ENCODE peak calls at places on chromosomes 5 and 9, in ten cellular contexts. One of them, this sample, is unnamed.

GRCh38 chr9:92616199-92617129 is 53.5 kb downstream of the IPPK start:
- DNase-seq in AG09309: no peak
- DNase-seq in cardiac fibroblast: peak; percentile 33
- DNase-seq in mesothelial cell of epicardium: no peak
- DNase-seq in activated effector memory CD4-positive, alpha-beta T cell treated with Interleukin-2 at 50 U/mL for 16 hours: no peak
- DNase-seq in dermis blood vessel endothelial cell: no peak
- DNase-seq in NCI-H1436 treated with DMSO at 0.1 percent for 48 hours: no peak
- DNase-seq in NCI-H1417: no peak
- DNase-seq in glutamatergic neuron: no peak
- DNase-seq in dermis microvascular lymphatic vessel endothelial cell: no peak
- DNase-seq in this sample: no peak

GRCh38 chr9:96176901-96177718 is 124.9 kb downstream of the HSD17B3 start:
- DNase-seq in AG09309: no peak
- DNase-seq in cardiac fibroblast: no peak
- DNase-seq in mesothelial cell of epicardium: no peak
- DNase-seq in activated effector memory CD4-positive, alpha-beta T cell treated with Interleukin-2 at 50 U/mL for 16 hours: no peak
- DNase-seq in dermis blood vessel endothelial cell: no peak
- DNase-seq in NCI-H1436 treated with DMSO at 0.1 percent for 48 hours: no peak
- DNase-seq in NCI-H1417: no peak
- DNase-seq in glutamatergic neuron: no peak
- DNase-seq in dermis microvascular lymphatic vessel endothelial cell: no peak
- DNase-seq in this sample: no peak

GRCh38 chr5:91419136-91419535 is 36.0 kb upstream of the ARRDC3 start:
- DNase-seq in AG09309: no peak
- DNase-seq in cardiac fibroblast: no peak
- DNase-seq in mesothelial cell of epicardium: no peak
- DNase-seq in activated effector memory CD4-positive, alpha-beta T cell treated with Interleukin-2 at 50 U/mL for 16 hours: no peak
- DNase-seq in dermis blood vessel endothelial cell: no peak
- DNase-seq in NCI-H1436 treated with DMSO at 0.1 percent for 48 hours: no peak
- DNase-seq in NCI-H1417: no peak
- DNase-seq in glutamatergic neuron: no peak
- DNase-seq in dermis microvascular lymphatic vessel endothelial cell: no peak
- DNase-seq in this sample: no peak

GRCh38 chr5:32332971-32333370 is 20.2 kb upstream of the MTMR12 start:
- DNase-seq in AG09309: no peak
- DNase-seq in cardiac fibroblast: peak; percentile 51
- DNase-seq in mesothelial cell of epicardium: no peak
- DNase-seq in activated effector memory CD4-positive, alpha-beta T cell treated with Interleukin-2 at 50 U/mL for 16 hours: no peak
- DNase-seq in dermis blood vessel endothelial cell: no peak
- DNase-seq in NCI-H1436 treated with DMSO at 0.1 percent for 48 hours: no peak
- DNase-seq in NCI-H1417: no peak
- DNase-seq in glutamatergic neuron: no peak
- DNase-seq in dermis microvascular lymphatic vessel endothelial cell: no peak
- DNase-seq in this sample: no peak

GRCh38 chr9:1939926-1940368 is 75.2 kb upstream of the SMARCA2 start:
- DNase-seq in AG09309: no peak
- DNase-seq in cardiac fibroblast: peak; percentile 14
- DNase-seq in mesothelial cell of epicardium: no peak
- DNase-seq in activated effector memory CD4-positive, alpha-beta T cell treated with Interleukin-2 at 50 U/mL for 16 hours: no peak
- DNase-seq in dermis blood vessel endothelial cell: peak; percentile 36
- DNase-seq in NCI-H1436 treated with DMSO at 0.1 percent for 48 hours: no peak
- DNase-seq in NCI-H1417: peak; percentile 4
- DNase-seq in glutamatergic neuron: peak; percentile 41
- DNase-seq in dermis microvascular lymphatic vessel endothelial cell: peak; percentile 30
- DNase-seq in this sample: peak; percentile 37

GRCh38 chr9:97860451-97861147 is 7.6 kb downstream of the FOXE1 start:
- DNase-seq in AG09309: no peak
- DNase-seq in cardiac fibroblast: no peak
- DNase-seq in mesothelial cell of epicardium: no peak
- DNase-seq in activated effector memory CD4-positive, alpha-beta T cell treated with Interleukin-2 at 50 U/mL for 16 hours: no peak
- DNase-seq in dermis blood vessel endothelial cell: no peak
- DNase-seq in NCI-H1436 treated with DMSO at 0.1 percent for 48 hours: no peak
- DNase-seq in NCI-H1417: no peak
- DNase-seq in glutamatergic neuron: no peak
- DNase-seq in dermis microvascular lymphatic vessel endothelial cell: no peak
- DNase-seq in this sample: no peak

GRCh38 chr9:96877269-96877668 is 23.0 kb upstream of the ZNF782 start:
- DNase-seq in AG09309: no peak
- DNase-seq in cardiac fibroblast: no peak
- DNase-seq in mesothelial cell of epicardium: no peak
- DNase-seq in activated effector memory CD4-positive, alpha-beta T cell treated with Interleukin-2 at 50 U/mL for 16 hours: no peak
- DNase-seq in dermis blood vessel endothelial cell: no peak
- DNase-seq in NCI-H1436 treated with DMSO at 0.1 percent for 48 hours: no peak
- DNase-seq in NCI-H1417: no peak
- DNase-seq in glutamatergic neuron: no peak
- DNase-seq in dermis microvascular lymphatic vessel endothelial cell: no peak
- DNase-seq in this sample: no peak

GRCh38 chr9:20649381-20649780 is 27.1 kb upstream of the MLLT3 start:
- DNase-seq in AG09309: no peak
- DNase-seq in cardiac fibroblast: peak; percentile 73
- DNase-seq in mesothelial cell of epicardium: no peak
- DNase-seq in activated effector memory CD4-positive, alpha-beta T cell treated with Interleukin-2 at 50 U/mL for 16 hours: no peak
- DNase-seq in dermis blood vessel endothelial cell: peak; percentile 69
- DNase-seq in NCI-H1436 treated with DMSO at 0.1 percent for 48 hours: no peak
- DNase-seq in NCI-H1417: peak; percentile 13
- DNase-seq in glutamatergic neuron: no peak
- DNase-seq in dermis microvascular lymphatic vessel endothelial cell: peak; percentile 85
- DNase-seq in this sample: no peak

GRCh38 chr9:109945571-109945970 is 165.6 kb downstream of the PALM2AKAP2 start:
- DNase-seq in AG09309: no peak
- DNase-seq in cardiac fibroblast: peak; percentile 46
- DNase-seq in mesothelial cell of epicardium: no peak
- DNase-seq in activated effector memory CD4-positive, alpha-beta T cell treated with Interleukin-2 at 50 U/mL for 16 hours: no peak
- DNase-seq in dermis blood vessel endothelial cell: no peak
- DNase-seq in NCI-H1436 treated with DMSO at 0.1 percent for 48 hours: no peak
- DNase-seq in NCI-H1417: no peak
- DNase-seq in glutamatergic neuron: no peak
- DNase-seq in dermis microvascular lymphatic vessel endothelial cell: no peak
- DNase-seq in this sample: no peak

GRCh38 chr9:35618325-35618727 is at the start of gene CD72:
- DNase-seq in AG09309: no peak
- DNase-seq in cardiac fibroblast: no peak
- DNase-seq in mesothelial cell of epicardium: no peak
- DNase-seq in activated effector memory CD4-positive, alpha-beta T cell treated with Interleukin-2 at 50 U/mL for 16 hours: no peak
- DNase-seq in dermis blood vessel endothelial cell: no peak
- DNase-seq in NCI-H1436 treated with DMSO at 0.1 percent for 48 hours: no peak
- DNase-seq in NCI-H1417: no peak
- DNase-seq in glutamatergic neuron: no peak
- DNase-seq in dermis microvascular lymphatic vessel endothelial cell: no peak
- DNase-seq in this sample: no peak

GRCh38 chr9:131394464-131395026 is 659 bp downstream of the PRRC2B start:
- DNase-seq in AG09309: no peak
- DNase-seq in cardiac fibroblast: peak; percentile 48
- DNase-seq in mesothelial cell of epicardium: peak; percentile 44
- DNase-seq in activated effector memory CD4-positive, alpha-beta T cell treated with Interleukin-2 at 50 U/mL for 16 hours: peak; percentile 47
- DNase-seq in dermis blood vessel endothelial cell: peak; percentile 52
- DNase-seq in NCI-H1436 treated with DMSO at 0.1 percent for 48 hours: no peak
- DNase-seq in NCI-H1417: peak; percentile 77
- DNase-seq in glutamatergic neuron: peak; percentile 72
- DNase-seq in dermis microvascular lymphatic vessel endothelial cell: peak; percentile 52
- DNase-seq in this sample: peak; percentile 58

GRCh38 chr9:77819672-77820071 is 171.6 kb upstream of the GNA14 start:
- DNase-seq in AG09309: no peak
- DNase-seq in cardiac fibroblast: peak; percentile 53
- DNase-seq in mesothelial cell of epicardium: no peak
- DNase-seq in activated effector memory CD4-positive, alpha-beta T cell treated with Interleukin-2 at 50 U/mL for 16 hours: no peak
- DNase-seq in dermis blood vessel endothelial cell: peak; percentile 29
- DNase-seq in NCI-H1436 treated with DMSO at 0.1 percent for 48 hours: peak; percentile 11
- DNase-seq in NCI-H1417: peak; percentile 75
- DNase-seq in glutamatergic neuron: no peak
- DNase-seq in dermis microvascular lymphatic vessel endothelial cell: peak; percentile 13
- DNase-seq in this sample: no peak

GRCh38 chr9:136724772-136725171 is 12.4 kb downstream of the DIPK1B start:
- DNase-seq in AG09309: no peak
- DNase-seq in cardiac fibroblast: no peak
- DNase-seq in mesothelial cell of epicardium: no peak
- DNase-seq in activated effector memory CD4-positive, alpha-beta T cell treated with Interleukin-2 at 50 U/mL for 16 hours: no peak
- DNase-seq in dermis blood vessel endothelial cell: no peak
- DNase-seq in NCI-H1436 treated with DMSO at 0.1 percent for 48 hours: no peak
- DNase-seq in NCI-H1417: no peak
- DNase-seq in glutamatergic neuron: no peak
- DNase-seq in dermis microvascular lymphatic vessel endothelial cell: no peak
- DNase-seq in this sample: no peak

GRCh38 chr9:38707885-38708640 is 11.9 kb downstream of the FAM240B start:
- DNase-seq in AG09309: no peak
- DNase-seq in cardiac fibroblast: no peak
- DNase-seq in mesothelial cell of epicardium: no peak
- DNase-seq in activated effector memory CD4-positive, alpha-beta T cell treated with Interleukin-2 at 50 U/mL for 16 hours: no peak
- DNase-seq in dermis blood vessel endothelial cell: peak; percentile 10
- DNase-seq in NCI-H1436 treated with DMSO at 0.1 percent for 48 hours: no peak
- DNase-seq in NCI-H1417: peak; percentile 36
- DNase-seq in glutamatergic neuron: no peak
- DNase-seq in dermis microvascular lymphatic vessel endothelial cell: no peak
- DNase-seq in this sample: no peak

GRCh38 chr9:91820949-91821880 is 128.8 kb downstream of the ROR2 start:
- DNase-seq in AG09309: no peak
- DNase-seq in cardiac fibroblast: no peak
- DNase-seq in mesothelial cell of epicardium: no peak
- DNase-seq in activated effector memory CD4-positive, alpha-beta T cell treated with Interleukin-2 at 50 U/mL for 16 hours: no peak
- DNase-seq in dermis blood vessel endothelial cell: no peak
- DNase-seq in NCI-H1436 treated with DMSO at 0.1 percent for 48 hours: no peak
- DNase-seq in NCI-H1417: no peak
- DNase-seq in glutamatergic neuron: no peak
- DNase-seq in dermis microvascular lymphatic vessel endothelial cell: no peak
- DNase-seq in this sample: no peak

GRCh38 chr5:111163000-111163399 is 61.2 kb upstream of the CAMK4 start:
- DNase-seq in AG09309: no peak
- DNase-seq in cardiac fibroblast: no peak
- DNase-seq in mesothelial cell of epicardium: no peak
- DNase-seq in activated effector memory CD4-positive, alpha-beta T cell treated with Interleukin-2 at 50 U/mL for 16 hours: no peak
- DNase-seq in dermis blood vessel endothelial cell: no peak
- DNase-seq in NCI-H1436 treated with DMSO at 0.1 percent for 48 hours: no peak
- DNase-seq in NCI-H1417: no peak
- DNase-seq in glutamatergic neuron: no peak
- DNase-seq in dermis microvascular lymphatic vessel endothelial cell: peak; percentile 12
- DNase-seq in this sample: no peak

GRCh38 chr9:110753734-110754231 is 85.2 kb downstream of the MUSK start:
- DNase-seq in AG09309: no peak
- DNase-seq in cardiac fibroblast: peak; percentile 91
- DNase-seq in mesothelial cell of epicardium: no peak
- DNase-seq in activated effector memory CD4-positive, alpha-beta T cell treated with Interleukin-2 at 50 U/mL for 16 hours: no peak
- DNase-seq in dermis blood vessel endothelial cell: no peak
- DNase-seq in NCI-H1436 treated with DMSO at 0.1 percent for 48 hours: no peak
- DNase-seq in NCI-H1417: peak; percentile 15
- DNase-seq in glutamatergic neuron: no peak
- DNase-seq in dermis microvascular lymphatic vessel endothelial cell: no peak
- DNase-seq in this sample: no peak

GRCh38 chr9:20319641-20320337 is 302.5 kb downstream of the MLLT3 start:
- DNase-seq in AG09309: peak; percentile 49
- DNase-seq in cardiac fibroblast: peak; percentile 68
- DNase-seq in mesothelial cell of epicardium: no peak
- DNase-seq in activated effector memory CD4-positive, alpha-beta T cell treated with Interleukin-2 at 50 U/mL for 16 hours: no peak
- DNase-seq in dermis blood vessel endothelial cell: no peak
- DNase-seq in NCI-H1436 treated with DMSO at 0.1 percent for 48 hours: peak; percentile 39
- DNase-seq in NCI-H1417: peak; percentile 68
- DNase-seq in glutamatergic neuron: no peak
- DNase-seq in dermis microvascular lymphatic vessel endothelial cell: no peak
- DNase-seq in this sample: no peak

GRCh38 chr9:135343733-135344522 is 135.7 kb upstream of the PPP1R26 start:
- DNase-seq in AG09309: no peak
- DNase-seq in cardiac fibroblast: peak; percentile 32
- DNase-seq in mesothelial cell of epicardium: peak; percentile 85
- DNase-seq in activated effector memory CD4-positive, alpha-beta T cell treated with Interleukin-2 at 50 U/mL for 16 hours: peak; percentile 5
- DNase-seq in dermis blood vessel endothelial cell: peak; percentile 52
- DNase-seq in NCI-H1436 treated with DMSO at 0.1 percent for 48 hours: peak; percentile 26
- DNase-seq in NCI-H1417: peak; percentile 48
- DNase-seq in glutamatergic neuron: peak; percentile 93
- DNase-seq in dermis microvascular lymphatic vessel endothelial cell: peak; percentile 18
- DNase-seq in this sample: peak; percentile 44

GRCh38 chr5:91641730-91642350 is 258.7 kb upstream of the ARRDC3 start:
- DNase-seq in AG09309: peak; percentile 5
- DNase-seq in cardiac fibroblast: peak; percentile 70
- DNase-seq in mesothelial cell of epicardium: no peak
- DNase-seq in activated effector memory CD4-positive, alpha-beta T cell treated with Interleukin-2 at 50 U/mL for 16 hours: no peak
- DNase-seq in dermis blood vessel endothelial cell: peak; percentile 58
- DNase-seq in NCI-H1436 treated with DMSO at 0.1 percent for 48 hours: peak; percentile 9
- DNase-seq in NCI-H1417: peak; percentile 68
- DNase-seq in glutamatergic neuron: no peak
- DNase-seq in dermis microvascular lymphatic vessel endothelial cell: peak; percentile 36
- DNase-seq in this sample: no peak

GRCh38 chr5:97355775-97356174 is 172.7 kb upstream of the RIOK2 start:
- DNase-seq in AG09309: no peak
- DNase-seq in cardiac fibroblast: no peak
- DNase-seq in mesothelial cell of epicardium: no peak
- DNase-seq in activated effector memory CD4-positive, alpha-beta T cell treated with Interleukin-2 at 50 U/mL for 16 hours: no peak
- DNase-seq in dermis blood vessel endothelial cell: no peak
- DNase-seq in NCI-H1436 treated with DMSO at 0.1 percent for 48 hours: no peak
- DNase-seq in NCI-H1417: no peak
- DNase-seq in glutamatergic neuron: no peak
- DNase-seq in dermis microvascular lymphatic vessel endothelial cell: no peak
- DNase-seq in this sample: no peak

GRCh38 chr5:89847743-89848142 is 561.8 kb downstream of the CETN3 start:
- DNase-seq in AG09309: no peak
- DNase-seq in cardiac fibroblast: peak; percentile 18
- DNase-seq in mesothelial cell of epicardium: no peak
- DNase-seq in activated effector memory CD4-positive, alpha-beta T cell treated with Interleukin-2 at 50 U/mL for 16 hours: no peak
- DNase-seq in dermis blood vessel endothelial cell: no peak
- DNase-seq in NCI-H1436 treated with DMSO at 0.1 percent for 48 hours: no peak
- DNase-seq in NCI-H1417: no peak
- DNase-seq in glutamatergic neuron: no peak
- DNase-seq in dermis microvascular lymphatic vessel endothelial cell: no peak
- DNase-seq in this sample: no peak

GRCh38 chr5:157718529-157718928 is 12.7 kb upstream of the THG1L start:
- DNase-seq in AG09309: peak; percentile 57
- DNase-seq in cardiac fibroblast: peak; percentile 83
- DNase-seq in mesothelial cell of epicardium: no peak
- DNase-seq in activated effector memory CD4-positive, alpha-beta T cell treated with Interleukin-2 at 50 U/mL for 16 hours: no peak
- DNase-seq in dermis blood vessel endothelial cell: peak; percentile 81
- DNase-seq in NCI-H1436 treated with DMSO at 0.1 percent for 48 hours: no peak
- DNase-seq in NCI-H1417: peak; percentile 46
- DNase-seq in glutamatergic neuron: no peak
- DNase-seq in dermis microvascular lymphatic vessel endothelial cell: peak; percentile 70
- DNase-seq in this sample: no peak